ENCODE peak calls at places on chromosomes 6 and 20, in eight cellular contexts. I is body of pancreas, G is upper lobe of right lung, C is A549, E is left lung, A is neuronal stem cell, V is RWPE1, S is GM23338. U is an unnamed sample.

GRCh38 chr20:5078399-5078958 is 41.3 kb downstream of the PCNA start:
- DNase-seq in A (no peak), V (peak), G (peak), C (peak), S (no peak), I (peak), E (no peak), U (peak)

GRCh38 chr6:47241742-47242482 is 67.8 kb downstream of the TNFRSF21 start:
- DNase-seq in I (no peak), E (no peak), C (no peak), G (no peak), V (no peak), S (no peak), A (no peak), U (no peak)

GRCh38 chr6:159934181-159934580 is 34.7 kb upstream of the IGF2R start:
- DNase-seq in V (no peak), E (no peak), S (no peak), I (no peak), G (no peak), A (no peak), C (no peak), U (no peak)

GRCh38 chr6:3847521-3847920 is 1.7 kb upstream of the FAM50B start:
- DNase-seq in C (no peak), V (no peak), E (no peak), A (no peak), I (no peak), S (no peak), G (no peak), U (no peak)

GRCh38 chr20:44643596-44644383 is 7.7 kb downstream of the ADA start:
- DNase-seq in S (peak), E (peak), G (peak), I (peak), C (peak), V (peak), A (no peak), U (peak)

GRCh38 chr20:58546756-58547526 is 31.7 kb upstream of the APCDD1L start:
- DNase-seq in C (no peak), I (no peak), A (no peak), S (no peak), V (no peak), E (no peak), G (no peak), U (no peak)

GRCh38 chr6:113120214-113120576 is 737.0 kb upstream of the MARCKS start:
- DNase-seq in C (no peak), V (peak), G (no peak), S (no peak), E (no peak), A (no peak), I (no peak), U (peak)

GRCh38 chr20:33281550-33282146 is 1.4 kb upstream of the BPIFB1 start:
- DNase-seq in S (no peak), C (no peak), A (no peak), I (peak), E (no peak), G (no peak), V (no peak), U (no peak)

GRCh38 chr20:22652685-22653568 is 68.6 kb upstream of the FOXA2 start:
- DNase-seq in S (peak), I (no peak), V (no peak), G (no peak), C (no peak), E (peak), A (no peak), U (no peak)

GRCh38 chr6:71388068-71388744 is 99.6 kb downstream of the OGFRL1 start:
- DNase-seq in A (no peak), V (no peak), S (no peak), E (no peak), I (no peak), C (no peak), G (no peak), U (peak)

GRCh38 chr6:161215193-161215592 is 58.7 kb downstream of the AGPAT4 start:
- DNase-seq in A (no peak), C (no peak), I (peak), E (no peak), V (peak), S (no peak), G (no peak), U (peak)

GRCh38 chr20:62011403-62011791 is 54.3 kb downstream of the TAF4 start:
- DNase-seq in A (no peak), E (no peak), G (no peak), I (no peak), V (peak), S (no peak), C (no peak), U (no peak)

GRCh38 chr6:134878136-134878535 is 71.8 kb downstream of the ALDH8A1 start:
- DNase-seq in I (no peak), G (no peak), C (no peak), A (no peak), V (no peak), S (no peak), E (no peak), U (no peak)

GRCh38 chr20:1565461-1565860 is 8.0 kb upstream of the SIRPD start:
- DNase-seq in E (no peak), G (no peak), S (no peak), C (no peak), V (no peak), A (no peak), I (no peak), U (peak)

GRCh38 chr6:170273191-170273590 is 17.7 kb downstream of the DLL1 start:
- DNase-seq in G (no peak), I (no peak), V (no peak), C (no peak), S (no peak), A (no peak), E (peak), U (no peak)

GRCh38 chr20:63453029-63453523 is 19.4 kb downstream of the KCNQ2 start:
- DNase-seq in G (no peak), E (no peak), A (no peak), S (peak), C (peak), I (no peak), V (no peak), U (peak)

GRCh38 chr6:132354517-132355167 is 46.6 kb downstream of the MOXD1 start:
- DNase-seq in S (peak), E (no peak), A (no peak), G (no peak), C (no peak), V (peak), I (no peak), U (peak)

GRCh38 chr6:127397729-127398609 is 54.6 kb upstream of the ECHDC1 start:
- DNase-seq in S (no peak), V (no peak), C (no peak), G (no peak), E (no peak), I (no peak), A (no peak), U (no peak)

GRCh38 chr6:78528926-78529325 is 338.4 kb upstream of the IRAK1BP1 start:
- DNase-seq in S (no peak), I (no peak), E (no peak), C (no peak), V (no peak), A (no peak), G (no peak), U (no peak)
- H3K27ac ChIP-seq in S (no peak), I (no peak), E (no peak), C (no peak), V (no peak), A (no peak), G (no peak), U (no peak)

GRCh38 chr6:21680611-21681010 is 87.1 kb downstream of the SOX4 start:
- DNase-seq in G (no peak), C (no peak), I (no peak), V (no peak), E (no peak), A (no peak), S (no peak), U (no peak)
- H3K27ac ChIP-seq in G (no peak), C (peak), I (no peak), V (no peak), E (no peak), A (no peak), S (peak), U (no peak)

GRCh38 chr6:137768935-137769334 is 98.1 kb upstream of the TNFAIP3 start:
- DNase-seq in A (no peak), G (no peak), S (no peak), V (no peak), I (no peak), E (no peak), C (no peak), U (no peak)
- H3K27ac ChIP-seq in A (no peak), G (peak), S (no peak), V (no peak), I (no peak), E (peak), C (no peak), U (no peak)

GRCh38 chr6:111767752-111768430 is 105.4 kb downstream of the FYN start:
- DNase-seq in S (no peak), A (no peak), E (no peak), G (no peak), V (no peak), C (no peak), I (no peak), U (no peak)
- H3K27ac ChIP-seq in S (no peak), A (no peak), E (no peak), G (no peak), V (no peak), C (no peak), I (no peak), U (no peak)

GRCh38 chr6:31899215-31899614 is 1.7 kb upstream of the EHMT2 start:
- DNase-seq in S (no peak), C (no peak), V (no peak), E (no peak), G (no peak), A (no peak), I (no peak), U (no peak)

GRCh38 chr6:31900917-31901414 is 920 bp downstream of the ZBTB12 start:
- DNase-seq in G (no peak), V (no peak), E (peak), C (no peak), I (peak), S (peak), A (no peak), U (no peak)

GRCh38 chr6:31898200-31899011 is 908 bp upstream of the EHMT2 start:
- DNase-seq in I (peak), S (peak), E (no peak), A (peak), C (peak), V (peak), G (no peak), U (peak)

GRCh38 chr6:31901415-31901952 is 402 bp downstream of the ZBTB12 start:
- DNase-seq in I (peak), G (peak), A (peak), C (peak), S (peak), E (peak), V (peak), U (peak)

DNA sequence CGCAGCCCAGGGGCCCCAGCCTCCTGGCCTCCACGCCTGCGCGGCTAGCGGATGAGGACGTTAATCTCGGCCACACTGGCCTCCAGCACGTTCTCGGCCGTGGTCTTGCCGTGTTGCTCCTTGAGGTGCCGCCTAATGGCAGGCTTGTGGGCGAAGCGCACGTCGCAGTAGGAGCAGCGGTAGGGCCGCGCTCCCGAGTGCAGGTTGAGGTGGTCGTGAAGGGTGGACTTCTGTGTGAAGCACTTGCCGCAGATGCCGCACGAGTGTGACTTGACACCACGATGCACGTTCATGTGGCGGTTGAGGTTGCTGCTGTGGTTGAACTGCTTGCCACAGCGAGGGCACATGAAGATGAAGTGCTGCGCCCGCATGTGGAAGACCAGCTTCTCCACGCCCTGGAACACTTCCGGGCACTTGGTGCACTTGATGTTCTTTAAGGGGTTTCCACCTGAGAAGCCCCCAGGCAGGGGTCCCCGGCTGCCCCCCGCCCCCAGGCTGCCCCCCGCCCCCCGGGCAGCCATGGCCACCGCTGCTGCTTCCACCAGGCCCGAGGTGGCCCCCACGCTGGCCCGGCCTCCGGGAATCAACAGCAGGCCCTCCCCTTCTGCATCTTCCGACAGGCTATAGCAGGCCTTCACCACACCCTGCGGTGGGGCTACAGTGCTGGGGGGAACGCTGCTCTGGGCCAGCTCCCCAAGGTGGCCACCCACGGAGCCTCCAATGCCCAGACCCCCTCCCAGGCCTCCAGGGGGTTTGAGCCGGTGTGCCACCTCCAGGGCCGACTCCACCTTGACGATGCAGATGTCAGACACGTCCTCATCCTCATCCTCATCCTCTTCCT is 1.8 kb downstream of the ZBTB12 start:
- DNase-seq in S (no peak), V (no peak), C (no peak), E (no peak), A (no peak), I (no peak), G (no peak), U (no peak)
- H3K27ac ChIP-seq in S (no peak), V (peak), C (no peak), E (no peak), A (no peak), I (peak), G (no peak), U (no peak)

GRCh38 chr20:25355191-25355590 is 35.4 kb downstream of the ABHD12 start:
- DNase-seq in E (no peak), V (no peak), A (no peak), G (no peak), C (no peak), S (no peak), I (no peak), U (no peak)

GRCh38 chr20:25353754-25354705 is 36.6 kb downstream of the ABHD12 start:
- DNase-seq in A (peak), E (no peak), I (peak), C (no peak), S (peak), V (no peak), G (no peak), U (peak)

GRCh38 chr20:25356294-25356933 is 34.2 kb downstream of the ABHD12 start:
- DNase-seq in A (no peak), E (no peak), V (no peak), C (no peak), G (no peak), I (peak), S (peak), U (no peak)

GRCh38 chr20:25353368-25353753 is 37.3 kb downstream of the ABHD12 start:
- DNase-seq in I (no peak), S (no peak), C (no peak), V (no peak), E (no peak), G (no peak), A (no peak), U (no peak)

GRCh38 chr20:25355866-25356265 is 34.8 kb downstream of the ABHD12 start:
- DNase-seq in C (no peak), G (no peak), S (no peak), A (no peak), I (no peak), V (no peak), E (no peak), U (no peak)
- H3K27ac ChIP-seq in C (peak), G (no peak), S (peak), A (no peak), I (peak), V (no peak), E (no peak), U (no peak)

U was measured in PC-3.